ENCODE peak calls at places on chromosomes 7 and 10, in five cellular contexts. G, W, F, Y and Q are unnamed samples.

GRCh38 chr7:112459645-112460044 is 9.4 kb downstream of the IFRD1 start:
- DNase-seq in F (no peak), G (no peak), Y (peak; percentile 14), W (no peak), Q (no peak)

GRCh38 chr10:51993475-51993874 is 294.1 kb upstream of the CSTF2T start:
- DNase-seq in F (no peak), Y (no peak), W (no peak), G (no peak), Q (no peak)

GRCh38 chr7:32061346-32061745 is 8.9 kb downstream of the PDE1C start:
- DNase-seq in Y (no peak), W (no peak), F (no peak), G (no peak), Q (no peak)

GRCh38 chr10:49153971-49154370 is 20.1 kb upstream of the FAM170B start:
- DNase-seq in G (no peak), F (no peak), W (no peak), Y (peak; percentile 87), Q (no peak)

GRCh38 chr7:47100815-47101435 is 481.0 kb downstream of the TNS3 start:
- DNase-seq in F (peak; percentile 74), Y (peak; percentile 79), G (peak; percentile 45), W (peak; percentile 54), Q (peak; percentile 59)

GRCh38 chr7:149872419-149873073 is 1.2 kb upstream of the ATP6V0E2 start:
- DNase-seq in W (peak; percentile 77), F (peak; percentile 81), G (peak; percentile 99), Y (peak; percentile 91), Q (peak; percentile 85)

GRCh38 chr7:31948041-31948440 is 122.2 kb downstream of the PDE1C start:
- DNase-seq in G (peak; percentile 79), F (no peak), Y (peak; percentile 91), W (no peak), Q (no peak)

GRCh38 chr7:108178393-108178792 is 48.2 kb upstream of the LAMB4 start:
- DNase-seq in F (no peak), G (no peak), Y (no peak), W (no peak), Q (peak; percentile 35)

GRCh38 chr10:18606051-18606730 is 45.2 kb downstream of the NSUN6 start:
- DNase-seq in W (no peak), Y (no peak), G (no peak), F (no peak), Q (no peak)

DNA sequence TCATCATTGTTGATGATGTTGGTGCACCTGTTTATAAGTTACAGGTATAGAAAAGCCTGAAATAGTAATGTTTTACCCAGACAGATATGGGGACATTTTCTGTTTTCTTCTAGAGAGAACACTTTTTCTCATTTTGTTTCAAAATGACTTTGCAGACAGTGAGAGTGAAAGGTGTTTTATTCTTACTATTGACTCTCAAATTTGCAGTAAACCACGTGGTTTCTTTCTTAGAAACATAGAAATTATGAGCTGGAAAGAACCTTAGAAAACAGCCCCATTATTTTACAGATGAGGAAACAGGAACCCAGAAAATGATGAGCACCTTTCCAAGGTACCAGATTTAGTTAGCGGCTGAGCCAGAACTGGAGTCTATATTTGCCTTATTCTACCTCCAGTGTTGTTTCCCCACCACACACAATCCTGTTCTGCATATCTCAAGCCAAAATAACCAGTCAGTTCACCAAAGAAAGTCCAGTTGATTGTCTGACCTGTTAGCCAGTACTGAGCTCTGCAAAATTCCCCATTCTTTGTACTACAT is 138.9 kb upstream of the AHR start:
- DNase-seq in Y (no peak), G (no peak), F (no peak), W (no peak), Q (no peak)
- H3K4me3 ChIP-seq in Y (no peak overlapping the region), G (no peak overlapping the region), F (no peak overlapping the region), W (no peak overlapping the region), Q (no peak overlapping the region)

GRCh38 chr10:3172446-3173172 is at the start of gene PITRM1:
- DNase-seq in G (peak; percentile 97), W (peak; percentile 99), F (peak; percentile 99), Y (peak; percentile 99), Q (peak; percentile 96)
- H3K27ac ChIP-seq in G (peak within 1 kb of the TSS; percentile 78), W (peak within 1 kb of the TSS; percentile 44), F (peak within 1 kb of the TSS; percentile 90), Y (peak within 1 kb of the TSS; percentile 95), Q (peak within 1 kb of the TSS; percentile 79)

GRCh38 chr7:2757904-2758672 is 70.1 kb downstream of the AMZ1 start:
- DNase-seq in Y (peak; percentile 99), F (no peak), W (peak; percentile 55), G (peak; percentile 72), Q (peak; percentile 89)
- H3K4me1 ChIP-seq in Y (peaks cover 52% of the 10 kb centered on the region), F (peaks cover 56% of the 10 kb centered on the region), W (peaks cover 41% of the 10 kb centered on the region), G (peaks cover 48% of the 10 kb centered on the region), Q (peaks cover 33% of the 10 kb centered on the region)

DNA sequence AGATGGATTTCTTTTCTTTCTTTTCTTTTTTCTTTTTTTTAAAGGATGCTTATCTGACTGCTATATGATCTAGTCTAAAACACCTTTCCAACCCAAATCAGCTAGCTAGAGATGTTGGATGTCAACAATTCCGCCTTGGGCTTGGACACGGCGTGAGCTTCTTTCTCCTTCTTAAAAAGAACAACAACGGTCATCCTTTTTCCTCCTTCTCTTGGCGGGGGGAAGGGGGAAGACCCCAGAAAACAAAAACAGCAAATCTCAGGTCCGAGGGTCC is 1.0 kb downstream of the BEND7 start:
- DNase-seq in W (no peak), F (no peak), Y (peak; percentile 19), G (no peak), Q (no peak)
- H3K4me3 ChIP-seq in W (peak overlapping the region; percentile 74), F (peak overlapping the region; percentile 62), Y (peak overlapping the region; percentile 78), G (peak overlapping the region; percentile 98), Q (peak overlapping the region; percentile 55)

GRCh38 chr10:127776816-127777215 is 39.8 kb downstream of the FOXI2 start:
- DNase-seq in W (no peak), F (no peak), G (no peak), Y (no peak), Q (no peak)
- H3K27ac ChIP-seq in W (no peak overlapping the region), F (no peak overlapping the region), G (no peak overlapping the region), Y (no peak overlapping the region), Q (no peak overlapping the region)

GRCh38 chr10:124655191-124656112 is 88.7 kb downstream of the FAM53B start:
- DNase-seq in Y (no peak), F (no peak), W (no peak), G (no peak), Q (no peak)

GRCh38 chr10:124653811-124654651 is 90.1 kb downstream of the FAM53B start:
- DNase-seq in W (no peak), G (no peak), F (no peak), Y (peak; percentile 36), Q (no peak)

GRCh38 chr10:124656113-124656490 is 88.1 kb downstream of the FAM53B start:
- DNase-seq in W (no peak), F (no peak), G (no peak), Y (no peak), Q (no peak)

GRCh38 chr10:124653311-124653710 is 90.9 kb downstream of the FAM53B start:
- DNase-seq in W (no peak), G (no peak), F (no peak), Y (no peak), Q (no peak)

DNA sequence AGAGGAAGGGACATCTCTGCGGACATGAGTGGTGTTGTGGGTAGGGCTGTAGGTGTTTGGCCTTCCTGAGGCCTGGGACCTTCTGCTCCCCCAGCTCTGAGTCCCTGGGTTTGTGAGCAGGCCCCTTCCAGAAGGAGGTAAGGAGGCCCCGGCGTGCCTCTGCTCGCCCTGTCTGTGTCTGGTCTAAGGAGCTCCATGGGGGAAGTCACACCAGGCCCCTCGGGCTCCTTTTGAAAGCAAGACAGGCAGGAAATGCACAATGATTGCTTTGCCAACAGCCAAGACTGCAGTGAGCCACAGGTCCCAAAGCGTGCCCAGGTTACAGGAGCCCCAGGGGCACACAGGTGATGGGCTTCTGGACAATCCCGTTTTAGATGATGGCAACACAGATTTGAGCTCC is 89.5 kb downstream of the FAM53B start:
- DNase-seq in W (no peak), Y (no peak), G (no peak), F (no peak), Q (no peak)
- H3K4me1 ChIP-seq in W (peaks cover 5% of the 10 kb centered on the region), Y (no peaks in the 10 kb centered on the region), G (no peaks in the 10 kb centered on the region), F (peaks cover 79% of the 10 kb centered on the region), Q (peaks cover 27% of the 10 kb centered on the region)

GRCh38 chr10:29630205-29631048 is 4.3 kb downstream of the SVIL start:
- DNase-seq in G (no peak), F (no peak), W (no peak), Y (no peak), Q (no peak)
- H3K4me3 ChIP-seq in G (no peak overlapping the region), F (no peak overlapping the region), W (peak overlapping the region; percentile 12), Y (no peak overlapping the region), Q (no peak overlapping the region)

GRCh38 chr7:845091-845490 is 12.8 kb downstream of the SUN1 start:
- DNase-seq in Y (no peak), W (no peak), F (no peak), G (no peak), Q (no peak)
- H3K27ac ChIP-seq in Y (no peak overlapping the region), W (no peak overlapping the region), F (no peak overlapping the region), G (no peak overlapping the region), Q (no peak overlapping the region)

DNA sequence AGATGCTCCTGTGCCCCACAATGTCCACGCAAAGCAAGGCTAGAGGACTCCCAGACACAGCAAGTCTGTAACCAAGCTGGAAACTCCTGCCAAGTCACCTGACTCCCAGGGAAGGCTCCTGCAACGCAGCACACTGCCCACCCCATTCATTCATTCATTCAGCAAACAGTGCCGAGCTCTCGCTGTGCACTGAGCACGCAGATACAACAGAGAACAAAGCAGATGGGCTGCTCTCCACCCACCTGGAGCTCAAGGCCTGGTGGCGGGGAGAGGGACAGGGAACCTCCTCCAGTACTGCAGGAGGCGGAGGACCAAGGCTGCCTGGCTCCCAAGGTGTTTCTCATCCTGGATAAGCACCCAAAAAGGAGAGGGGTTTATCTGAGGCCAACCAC is 8.6 kb downstream of the KCNH2 start:
- DNase-seq in W (no peak), Y (no peak), G (no peak), F (no peak), Q (no peak)
- H3K4me1 ChIP-seq in W (peaks cover 82% of the 10 kb centered on the region), Y (no peaks in the 10 kb centered on the region), G (no peaks in the 10 kb centered on the region), F (peaks cover 23% of the 10 kb centered on the region), Q (peaks cover 34% of the 10 kb centered on the region)

DNA sequence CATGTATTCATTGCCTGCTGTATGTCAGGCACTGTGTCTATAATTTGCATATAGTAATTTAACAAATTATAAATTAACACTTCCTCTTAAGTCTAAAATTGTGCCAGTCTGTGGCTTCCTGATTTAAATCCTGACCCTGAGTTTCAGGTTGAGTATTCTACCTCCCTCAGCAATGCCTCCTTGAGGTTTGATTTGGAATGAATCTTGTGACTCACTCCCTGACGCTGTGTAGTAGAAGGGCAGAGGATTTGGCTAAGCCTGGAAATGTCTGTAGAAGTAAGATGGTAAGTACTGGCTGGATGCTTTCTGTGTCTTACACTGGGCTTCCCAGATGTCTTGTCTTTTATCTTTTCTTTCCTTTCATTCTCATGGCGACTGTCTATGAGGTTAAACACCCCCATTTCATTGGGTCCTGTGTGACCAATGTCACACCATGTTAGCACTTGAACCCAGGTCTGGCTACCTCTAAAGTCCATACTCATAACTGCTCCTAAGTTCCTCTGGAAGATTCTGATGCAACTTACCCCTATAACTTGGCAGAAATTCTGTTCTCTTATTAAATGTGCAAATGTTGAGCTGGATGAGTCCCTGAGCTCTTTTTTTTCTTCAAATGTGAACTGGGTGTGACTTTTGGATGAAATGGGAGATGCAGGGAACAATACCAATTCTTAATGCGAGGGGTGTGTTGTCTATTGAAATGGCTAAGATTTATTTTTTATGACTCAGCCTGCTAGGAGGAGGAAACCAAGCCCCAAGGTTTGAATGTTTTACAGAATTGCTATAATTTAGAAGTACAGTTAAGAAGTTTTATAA is 48.5 kb downstream of the PLCE1 start:
- DNase-seq in W (no peak), F (no peak), G (peak; percentile 75), Y (peak; percentile 91), Q (no peak)
- H3K4me3 ChIP-seq in W (no peak overlapping the region), F (no peak overlapping the region), G (peak overlapping the region; percentile 9), Y (peak overlapping the region; percentile 39), Q (no peak overlapping the region)